ENCODE peak calls at places on chromosomes 16 and 17, in six cellular contexts. J is GM12878, P is HCT116, V is H1, I is SK-N-SH, G is K562. R is an unnamed sample.

GRCh38 chr16:24088767-24089166 is 167.4 kb upstream of the CACNG3 start:
- DNase-seq in I (no peak), J (no peak), P (no peak), V (no peak), G (no peak), R (no peak)

GRCh38 chr17:1201132-1201702 is 21.4 kb upstream of the ABR start:
- DNase-seq in P (no peak), I (no peak), G (no peak), J (no peak), V (no peak), R (no peak)

GRCh38 chr16:15993128-15993527 is 43.7 kb downstream of the ABCC1 start:
- DNase-seq in J (no peak), P (no peak), V (no peak), I (no peak), G (no peak), R (no peak)

GRCh38 chr16:1244881-1245280 is 4.4 kb downstream of the TPSAB1 start:
- DNase-seq in I (no peak), G (no peak), P (no peak), J (no peak), V (no peak), R (no peak)

GRCh38 chr16:31149894-31150890 is at the start of gene PRSS36:
- DNase-seq in G (no peak), J (no peak), P (no peak), I (peak), V (no peak), R (no peak)

GRCh38 chr17:56891751-56892150 is 22.1 kb downstream of the TRIM25 start:
- DNase-seq in V (peak), I (peak), G (peak), J (no peak), P (no peak), R (no peak)

GRCh38 chr16:81164481-81164880 is 68.3 kb upstream of the GCSH start:
- DNase-seq in G (no peak), V (no peak), P (no peak), I (no peak), J (no peak), R (no peak)

GRCh38 chr17:79622776-79623175 is 11.9 kb upstream of the RBFOX3 start:
- DNase-seq in I (peak), V (peak), P (no peak), J (no peak), G (no peak), R (no peak)

GRCh38 chr17:4947411-4948165 is 742 bp downstream of the PFN1 start:
- DNase-seq in G (peak), P (no peak), V (peak), J (no peak), I (peak), R (peak)

GRCh38 chr17:65813306-65813705 is 251.9 kb upstream of the AXIN2 start:
- DNase-seq in J (no peak), P (no peak), I (no peak), G (no peak), V (no peak), R (no peak)

GRCh38 chr16:74627506-74628220 is 20.7 kb upstream of the GLG1 start:
- DNase-seq in I (no peak), J (no peak), P (no peak), V (no peak), G (no peak), R (no peak)

GRCh38 chr16:56286819-56287218 is 95.5 kb downstream of the GNAO1 start:
- DNase-seq in J (no peak), I (no peak), G (no peak), P (no peak), V (no peak), R (no peak)

GRCh38 chr16:75251280-75252048 is at the start of gene BCAR1:
- DNase-seq in J (no peak), V (peak), G (peak), I (peak), P (no peak), R (peak)

GRCh38 chr17:4427505-4427904 is 6.2 kb upstream of the SPNS3 start:
- DNase-seq in I (no peak), V (no peak), P (no peak), J (no peak), G (no peak), R (no peak)

GRCh38 chr17:4142107-4142900 is 526 bp downstream of the ZZEF1 start:
- DNase-seq in V (no peak), G (no peak), I (no peak), P (no peak), J (no peak), R (no peak)

GRCh38 chr17:32988481-32989101 is 3.1 kb upstream of the SPACA3 start:
- DNase-seq in V (no peak), I (no peak), G (no peak), J (no peak), P (no peak), R (no peak)

GRCh38 chr17:33469911-33470310 is 176.8 kb upstream of the ASIC2 start:
- DNase-seq in V (no peak), P (no peak), J (no peak), I (no peak), G (no peak), R (no peak)

GRCh38 chr17:60577147-60577925 is 22.7 kb upstream of the PPM1D start:
- DNase-seq in J (peak), P (no peak), G (peak), V (no peak), I (peak), R (peak)

GRCh38 chr16:56606688-56607618 is 1.4 kb upstream of the MT2A start:
- DNase-seq in G (no peak), P (peak), J (no peak), I (no peak), V (no peak), R (no peak)

GRCh38 chr17:63948521-63948920 is 16.4 kb upstream of the CD79B start:
- DNase-seq in P (no peak), V (no peak), I (no peak), G (no peak), J (no peak), R (no peak)

GRCh38 chr17:77184474-77184873 is 43.7 kb downstream of the SEC14L1 start:
- DNase-seq in V (no peak), P (no peak), J (no peak), G (no peak), I (peak), R (no peak)

GRCh38 chr16:90048737-90049330 is 28.3 kb downstream of the PRDM7 start:
- DNase-seq in V (no peak), I (no peak), P (no peak), J (no peak), G (no peak), R (no peak)

GRCh38 chr17:38591759-38592241 is 14.0 kb downstream of the SRCIN1 start:
- DNase-seq in P (no peak), V (no peak), J (no peak), I (peak), G (no peak), R (no peak)

GRCh38 chr16:67968440-67969285 is at the start of gene SLC12A4:
- DNase-seq in J (no peak), G (peak), P (peak), V (peak), I (peak), R (peak)

GRCh38 chr16:80526418-80527061 is 14.3 kb upstream of the DYNLRB2 start:
- DNase-seq in V (no peak), G (peak), P (peak), I (peak), J (no peak), R (no peak)

GRCh38 chr16:9713151-9713550 is 469.1 kb downstream of the GRIN2A start:
- DNase-seq in G (no peak), V (no peak), J (no peak), P (no peak), I (no peak), R (no peak)
- TF ChIP-seq JUND in G (no peak), V (no peak), J (no peak), P (no peak), I (no peak), R (no peak)

GRCh38 chr16:12613131-12613991 is 190.3 kb downstream of the CPPED1 start:
- DNase-seq in V (no peak), G (peak), J (peak), P (peak), I (no peak), R (no peak)

GRCh38 chr16:12611916-12612597 is 191.6 kb downstream of the CPPED1 start:
- DNase-seq in G (no peak), I (no peak), P (no peak), V (no peak), J (no peak), R (no peak)

GRCh38 chr16:12611006-12611477 is 192.6 kb downstream of the CPPED1 start:
- DNase-seq in V (no peak), J (no peak), P (no peak), I (no peak), G (no peak), R (no peak)

GRCh38 chr16:12613992-12614661 is 189.6 kb downstream of the CPPED1 start:
- DNase-seq in J (no peak), G (no peak), V (no peak), P (no peak), I (no peak), R (no peak)

GRCh38 chr16:12612598-12613101 is 191.0 kb downstream of the CPPED1 start:
- DNase-seq in J (no peak), V (no peak), I (no peak), G (peak), P (peak), R (no peak)
- TF ChIP-seq JUND in J (no peak), V (no peak), I (no peak), G (peak), P (peak), R (no peak)

GRCh38 chr16:10859650-10860049 is 17.4 kb upstream of the CIITA start:
- DNase-seq in I (no peak), V (no peak), G (no peak), J (no peak), P (no peak), R (no peak)
- TF ChIP-seq JUND in I (no peak), V (no peak), G (no peak), J (no peak), P (no peak), R (no peak)

DNA sequence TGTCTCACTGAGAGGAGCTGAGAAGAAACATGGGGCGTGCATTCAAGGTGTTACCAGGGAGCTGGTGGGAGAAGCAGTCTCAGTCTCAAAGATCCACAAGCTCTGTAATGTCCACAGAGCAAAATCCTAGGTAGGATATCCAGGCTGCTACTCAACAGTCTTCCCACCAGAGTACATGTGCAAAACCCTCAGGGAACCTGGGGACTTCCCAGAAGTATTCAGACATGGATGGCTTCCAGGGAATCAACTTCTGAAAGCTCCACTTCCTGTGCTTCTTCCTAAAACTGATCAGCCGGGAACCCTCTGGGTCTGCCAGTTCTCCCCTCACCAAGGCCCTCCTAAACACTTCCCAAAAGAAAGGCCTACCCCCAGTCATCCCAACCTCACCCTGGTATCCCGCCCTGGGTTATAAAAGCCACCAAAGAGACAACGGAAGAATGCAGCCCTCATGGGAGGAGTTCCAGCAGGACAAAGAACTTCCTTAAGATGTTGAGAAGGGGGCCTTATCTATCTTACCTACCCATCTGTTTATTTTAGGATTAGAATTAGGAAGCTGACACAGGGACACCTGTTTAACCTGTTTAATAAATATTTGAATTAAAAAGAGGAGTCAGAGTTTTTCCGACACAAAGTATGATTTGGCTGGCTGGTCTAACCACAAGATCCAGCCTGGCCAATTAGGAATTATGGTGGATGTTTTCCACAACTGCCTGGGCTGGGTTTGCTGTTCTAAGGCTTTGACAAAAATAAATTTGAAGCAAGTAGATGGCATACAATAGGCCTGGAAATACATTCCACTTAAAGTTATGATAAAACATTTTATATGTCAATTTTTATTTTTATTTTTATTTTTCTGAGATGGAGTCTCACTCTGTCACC is 37.0 kb downstream of the CUEDC1 start:
- DNase-seq in G (peak), J (no peak), P (no peak), V (no peak), I (no peak), R (no peak)
- TF ChIP-seq JUND in G (no peak), J (no peak), P (no peak), V (no peak), I (no peak), R (no peak)

GRCh38 chr17:27975146-27976011 is 67.1 kb upstream of the NLK start:
- DNase-seq in I (no peak), V (no peak), J (no peak), P (no peak), G (no peak), R (no peak)
- TF ChIP-seq JUND in I (no peak), V (no peak), J (no peak), P (no peak), G (peak), R (no peak)

R was measured in T47D.